ENCODE peak calls at places on chromosomes 11 and 22, in eight cellular contexts. One of them, this sample, is unnamed.

GRCh38 chr11:61838921-61839320 is 10.8 kb downstream of the FADS2 start:
- DNase-seq in kidney tubule cell: no peak
- DNase-seq in non-pigmented ciliary epithelial cell: no peak
- DNase-seq in A172: no peak
- DNase-seq in NCI-H1930: no peak
- DNase-seq in activated CD4-positive, CD25-positive, alpha-beta regulatory T cell treated with anti-CD3 and anti-CD28 coated beads, Interleukin-2, amount 50 U/mL, for 72 hours: no peak
- DNase-seq in hypothalamus: no peak
- DNase-seq in HS-5: no peak
- DNase-seq in this sample: no peak

GRCh38 chr11:72426054-72426757 is 8.1 kb downstream of the CLPB start:
- DNase-seq in kidney tubule cell: no peak
- DNase-seq in non-pigmented ciliary epithelial cell: no peak
- DNase-seq in A172: no peak
- DNase-seq in NCI-H1930: no peak
- DNase-seq in activated CD4-positive, CD25-positive, alpha-beta regulatory T cell treated with anti-CD3 and anti-CD28 coated beads, Interleukin-2, amount 50 U/mL, for 72 hours: no peak
- DNase-seq in hypothalamus: no peak
- DNase-seq in HS-5: no peak
- DNase-seq in this sample: peak

GRCh38 chr22:32539631-32540449 is 65.2 kb downstream of the FBXO7 start:
- DNase-seq in kidney tubule cell: peak
- DNase-seq in non-pigmented ciliary epithelial cell: no peak
- DNase-seq in A172: peak
- DNase-seq in NCI-H1930: no peak
- DNase-seq in activated CD4-positive, CD25-positive, alpha-beta regulatory T cell treated with anti-CD3 and anti-CD28 coated beads, Interleukin-2, amount 50 U/mL, for 72 hours: no peak
- DNase-seq in hypothalamus: no peak
- DNase-seq in HS-5: no peak
- DNase-seq in this sample: no peak

GRCh38 chr22:45317551-45318167 is 7.9 kb downstream of the FAM118A start:
- DNase-seq in kidney tubule cell: peak
- DNase-seq in non-pigmented ciliary epithelial cell: no peak
- DNase-seq in A172: peak
- DNase-seq in NCI-H1930: peak
- DNase-seq in activated CD4-positive, CD25-positive, alpha-beta regulatory T cell treated with anti-CD3 and anti-CD28 coated beads, Interleukin-2, amount 50 U/mL, for 72 hours: no peak
- DNase-seq in hypothalamus: peak
- DNase-seq in HS-5: no peak
- DNase-seq in this sample: no peak

GRCh38 chr11:20873054-20873453 is 203.7 kb downstream of the NELL1 start:
- DNase-seq in kidney tubule cell: peak
- DNase-seq in non-pigmented ciliary epithelial cell: no peak
- DNase-seq in A172: no peak
- DNase-seq in NCI-H1930: peak
- DNase-seq in activated CD4-positive, CD25-positive, alpha-beta regulatory T cell treated with anti-CD3 and anti-CD28 coated beads, Interleukin-2, amount 50 U/mL, for 72 hours: no peak
- DNase-seq in hypothalamus: no peak
- DNase-seq in HS-5: no peak
- DNase-seq in this sample: peak

GRCh38 chr11:91366186-91366585 is 858.4 kb upstream of the FAT3 start:
- DNase-seq in kidney tubule cell: no peak
- DNase-seq in non-pigmented ciliary epithelial cell: no peak
- DNase-seq in A172: no peak
- DNase-seq in NCI-H1930: no peak
- DNase-seq in activated CD4-positive, CD25-positive, alpha-beta regulatory T cell treated with anti-CD3 and anti-CD28 coated beads, Interleukin-2, amount 50 U/mL, for 72 hours: no peak
- DNase-seq in hypothalamus: no peak
- DNase-seq in HS-5: no peak
- DNase-seq in this sample: no peak

GRCh38 chr22:38762607-38763006 is 6.8 kb upstream of the SUN2 start:
- DNase-seq in kidney tubule cell: no peak
- DNase-seq in non-pigmented ciliary epithelial cell: no peak
- DNase-seq in A172: no peak
- DNase-seq in NCI-H1930: no peak
- DNase-seq in activated CD4-positive, CD25-positive, alpha-beta regulatory T cell treated with anti-CD3 and anti-CD28 coated beads, Interleukin-2, amount 50 U/mL, for 72 hours: no peak
- DNase-seq in hypothalamus: no peak
- DNase-seq in HS-5: no peak
- DNase-seq in this sample: no peak

GRCh38 chr11:15289718-15290117 is 175.0 kb downstream of the INSC start:
- DNase-seq in kidney tubule cell: no peak
- DNase-seq in non-pigmented ciliary epithelial cell: no peak
- DNase-seq in A172: no peak
- DNase-seq in NCI-H1930: no peak
- DNase-seq in activated CD4-positive, CD25-positive, alpha-beta regulatory T cell treated with anti-CD3 and anti-CD28 coated beads, Interleukin-2, amount 50 U/mL, for 72 hours: no peak
- DNase-seq in hypothalamus: no peak
- DNase-seq in HS-5: no peak
- DNase-seq in this sample: no peak

GRCh38 chr22:48357961-48358360 is 1469.7 kb downstream of the BRD1 start:
- DNase-seq in kidney tubule cell: no peak
- DNase-seq in non-pigmented ciliary epithelial cell: no peak
- DNase-seq in A172: no peak
- DNase-seq in NCI-H1930: no peak
- DNase-seq in activated CD4-positive, CD25-positive, alpha-beta regulatory T cell treated with anti-CD3 and anti-CD28 coated beads, Interleukin-2, amount 50 U/mL, for 72 hours: no peak
- DNase-seq in hypothalamus: no peak
- DNase-seq in HS-5: no peak
- DNase-seq in this sample: no peak

GRCh38 chr11:78586452-78587046 is 11.9 kb upstream of the NARS2 start:
- DNase-seq in kidney tubule cell: peak
- DNase-seq in non-pigmented ciliary epithelial cell: no peak
- DNase-seq in A172: no peak
- DNase-seq in NCI-H1930: no peak
- DNase-seq in activated CD4-positive, CD25-positive, alpha-beta regulatory T cell treated with anti-CD3 and anti-CD28 coated beads, Interleukin-2, amount 50 U/mL, for 72 hours: no peak
- DNase-seq in hypothalamus: no peak
- DNase-seq in HS-5: no peak
- DNase-seq in this sample: no peak